ENCODE peak calls at places on chromosomes 4 and X, in nine cellular contexts. B is occipital lobe; T is left colon; Y is nucleus accumbens; F is A549; C is NCI-H2171; H is erythroblast; Z is HEK293T; X is stimulated activated CD8-positive, alpha-beta memory T cell treated with anti-CD3 and anti-CD28 coated beads, Interleukin-4, amount 100 ng/mL, for 4 hours. D is an unnamed sample.
A peak's percentile ranks its signal among the peaks of the same experiment; 100 is the strongest.

GRCh38 chr4:184355111-184355604 is 119.2 kb downstream of the IRF2 start:
- DNase-seq in B (no peak), T (peak; percentile 62), Y (no peak), F (peak; percentile 19), C (no peak), H (peak; percentile 44), Z (no peak), X (no peak), D (no peak)

GRCh38 chr4:153061971-153062370 is 125.8 kb downstream of the FHDC1 start:
- DNase-seq in B (no peak), T (no peak), Y (no peak), F (no peak), C (peak; percentile 9), H (no peak), Z (no peak), X (no peak), D (no peak)

GRCh38 chr4:146053901-146054300 is 115.3 kb upstream of the ZNF827 start:
- DNase-seq in B (no peak), T (no peak), Y (no peak), F (no peak), C (no peak), H (no peak), Z (no peak), X (no peak), D (no peak)

GRCh38 chr4:15996773-15997172 is 33.8 kb upstream of the FGFBP2 start:
- DNase-seq in B (no peak), T (no peak), Y (no peak), F (no peak), C (no peak), H (no peak), Z (no peak), X (no peak), D (no peak)

GRCh38 chrX:38879631-38880220 is 78.5 kb downstream of the MID1IP1 start:
- DNase-seq in B (no peak), T (peak; percentile 47), Y (no peak), F (no peak), C (no peak), H (no peak), Z (no peak), X (no peak), D (no peak)

GRCh38 chr4:167021545-167022155 is 212.6 kb downstream of the SPOCK3 start:
- DNase-seq in B (peak; percentile 48), T (peak; percentile 75), Y (peak; percentile 60), F (peak; percentile 62), C (peak; percentile 4), H (peak; percentile 70), Z (peak; percentile 39), X (no peak), D (no peak)

GRCh38 chr4:108702960-108703359 is 52.6 kb downstream of the OSTC start:
- DNase-seq in B (no peak), T (no peak), Y (no peak), F (no peak), C (no peak), H (no peak), Z (no peak), X (no peak), D (no peak)

GRCh38 chrX:44674906-44675305 is 132.2 kb upstream of the FUNDC1 start:
- DNase-seq in B (no peak), T (no peak), Y (no peak), F (no peak), C (no peak), H (no peak), Z (no peak), X (no peak), D (no peak)

GRCh38 chr4:120034913-120035312 is 31.7 kb downstream of the MAD2L1 start:
- DNase-seq in B (no peak), T (no peak), Y (no peak), F (no peak), C (no peak), H (no peak), Z (no peak), X (no peak), D (no peak)

GRCh38 chrX:100625985-100626491 is 10.6 kb downstream of the TSPAN6 start:
- DNase-seq in B (no peak), T (no peak), Y (no peak), F (no peak), C (no peak), H (no peak), Z (no peak), X (no peak), D (no peak)

GRCh38 chr4:52911684-52912294 is 49.7 kb downstream of the RASL11B start:
- DNase-seq in B (peak; percentile 12), T (peak; percentile 88), Y (peak; percentile 17), F (peak; percentile 72), C (peak; percentile 55), H (peak; percentile 62), Z (peak; percentile 77), X (no peak), D (peak; percentile 43)

GRCh38 chrX:10190367-10190766 is 33.6 kb downstream of the CLCN4 start:
- DNase-seq in B (no peak), T (no peak), Y (peak; percentile 15), F (peak; percentile 90), C (peak; percentile 11), H (peak; percentile 53), Z (peak; percentile 51), X (no peak), D (peak; percentile 15)

GRCh38 chr4:4849106-4849505 is 10.4 kb upstream of the MSX1 start:
- DNase-seq in B (no peak), T (no peak), Y (no peak), F (no peak), C (no peak), H (no peak), Z (no peak), X (no peak), D (no peak)

GRCh38 chr4:57158762-57159161 is 48.6 kb upstream of the IGFBP7 start:
- DNase-seq in B (no peak), T (no peak), Y (no peak), F (no peak), C (no peak), H (no peak), Z (no peak), X (no peak), D (no peak)

GRCh38 chr4:110778526-110778925 is 155.6 kb upstream of the PITX2 start:
- DNase-seq in B (no peak), T (no peak), Y (no peak), F (no peak), C (no peak), H (no peak), Z (no peak), X (no peak), D (no peak)

GRCh38 chr4:38980903-38981676 is 51.1 kb downstream of the TMEM156 start:
- DNase-seq in B (no peak), T (no peak), Y (no peak), F (no peak), C (no peak), H (peak; percentile 6), Z (no peak), X (no peak), D (no peak)

GRCh38 chr4:89836897-89837384 is at the start of gene SNCA:
- DNase-seq in B (peak; percentile 84), T (peak; percentile 44), Y (peak; percentile 84), F (peak; percentile 26), C (peak; percentile 40), H (peak; percentile 76), Z (peak; percentile 74), X (no peak), D (no peak)

GRCh38 chrX:53704854-53705253 is 18.3 kb upstream of the HUWE1 start:
- DNase-seq in B (no peak), T (no peak), Y (no peak), F (no peak), C (no peak), H (no peak), Z (no peak), X (no peak), D (no peak)

GRCh38 chr4:154928640-154929257 is 147.7 kb downstream of the RBM46 start:
- DNase-seq in B (no peak), T (no peak), Y (peak; percentile 5), F (peak; percentile 45), C (no peak), H (peak; percentile 21), Z (peak; percentile 30), X (no peak), D (no peak)

GRCh38 chrX:132270699-132271098 is 51.5 kb upstream of the RAP2C start:
- DNase-seq in B (no peak), T (no peak), Y (no peak), F (no peak), C (no peak), H (no peak), Z (no peak), X (no peak), D (no peak)

GRCh38 chrX:69028006-69028760 is 137.1 kb downstream of the PJA1 start:
- DNase-seq in B (no peak), T (no peak), Y (no peak), F (no peak), C (no peak), H (no peak), Z (peak; percentile 0), X (no peak), D (no peak)

GRCh38 chr4:107839166-107839565 is 14.4 kb downstream of the SGMS2 start:
- DNase-seq in B (no peak), T (no peak), Y (no peak), F (no peak), C (no peak), H (no peak), Z (no peak), X (no peak), D (no peak)

GRCh38 chr4:508675-509373 is 9.8 kb downstream of the PIGG start:
- DNase-seq in B (no peak), T (no peak), Y (no peak), F (no peak), C (no peak), H (no peak), Z (no peak), X (no peak), D (no peak)

GRCh38 chrX:137401092-137401491 is 164.8 kb upstream of the ZIC3 start:
- DNase-seq in B (no peak), T (no peak), Y (no peak), F (no peak), C (no peak), H (no peak), Z (no peak), X (no peak), D (no peak)

GRCh38 chr4:6925357-6925836 is 15.8 kb downstream of the TBC1D14 start:
- DNase-seq in B (no peak), T (no peak), Y (no peak), F (no peak), C (no peak), H (peak; percentile 34), Z (no peak), X (no peak), D (no peak)

GRCh38 chr4:185895351-185895750 is 83.4 kb upstream of the SORBS2 start:
- DNase-seq in B (no peak), T (no peak), Y (no peak), F (no peak), C (no peak), H (no peak), Z (no peak), X (no peak), D (no peak)